ENCODE peak calls at places on chromosomes 11 and 22, in seven cellular contexts. E, S, J, V, P, C and T are unnamed samples.

GRCh38 chr11:11349870-11350325 is 3.2 kb downstream of the CSNK2A3 start:
- DNase-seq in V (peak), P (no peak), S (no peak), C (no peak), E (no peak), J (no peak), T (no peak)

GRCh38 chr11:76339217-76339616 is 41.7 kb downstream of the THAP12 start:
- DNase-seq in P (no peak), E (no peak), J (no peak), V (no peak), S (no peak), C (no peak), T (no peak)

GRCh38 chr22:27560781-27561180 is 240.8 kb downstream of the MN1 start:
- DNase-seq in E (no peak), V (no peak), J (no peak), P (no peak), C (no peak), S (no peak), T (no peak)

GRCh38 chr11:79564288-79564925 is 123.6 kb upstream of the TENM4 start:
- DNase-seq in E (no peak), S (no peak), J (no peak), C (no peak), V (no peak), P (peak), T (no peak)

GRCh38 chr22:23856721-23857605 is 712 bp upstream of the SLC2A11 start:
- DNase-seq in E (no peak), P (no peak), S (no peak), C (peak), J (no peak), V (peak), T (no peak)

GRCh38 chr11:19978668-19979518 is 181.4 kb downstream of the DBX1 start:
- DNase-seq in C (no peak), V (peak), J (no peak), S (no peak), P (no peak), E (no peak), T (no peak)

GRCh38 chr22:30038219-30038618 is 42.0 kb upstream of the HORMAD2 start:
- DNase-seq in J (no peak), V (peak), S (no peak), P (no peak), C (no peak), E (no peak), T (no peak)

GRCh38 chr11:72519220-72519881 is 85.0 kb upstream of the CLPB start:
- DNase-seq in C (no peak), J (no peak), E (no peak), P (no peak), S (no peak), V (no peak), T (no peak)

GRCh38 chr11:120878781-120879180 is 145.1 kb upstream of the TBCEL start:
- DNase-seq in V (no peak), E (no peak), P (no peak), C (no peak), S (no peak), J (no peak), T (no peak)

GRCh38 chr22:45171830-45172229 is 8.1 kb downstream of the NUP50 start:
- DNase-seq in E (no peak), P (no peak), V (no peak), C (no peak), S (no peak), J (no peak), T (no peak)

GRCh38 chr11:116276051-116277044 is 496.4 kb downstream of the BUD13 start:
- DNase-seq in E (peak), J (peak), P (peak), V (peak), S (peak), C (peak), T (peak)

GRCh38 chr11:11780843-11781242 is 60.9 kb upstream of the USP47 start:
- DNase-seq in S (no peak), C (no peak), P (peak), V (no peak), E (no peak), J (no peak), T (no peak)